ENCODE peak calls at places on chromosomes 5 and 9, in ten cellular contexts. H, N, O, L, E, S, J, Q, X and B are unnamed samples.

GRCh38 chr5:66616495-66617222 is 20.5 kb downstream of the MAST4 start:
- DNase-seq in H (no peak), N (no peak), O (no peak), L (no peak), E (no peak), S (no peak), J (no peak), Q (no peak), X (no peak), B (no peak)

GRCh38 chr9:88464851-88465250 is 70.1 kb upstream of the NXNL2 start:
- DNase-seq in H (peak; percentile 66), N (no peak), O (no peak), L (no peak), E (no peak), S (no peak), J (no peak), Q (no peak), X (no peak), B (no peak)

GRCh38 chr5:32312194-32312681 is 501 bp downstream of the MTMR12 start:
- DNase-seq in H (peak; percentile 75), N (peak; percentile 22), O (peak; percentile 73), L (peak; percentile 29), E (peak; percentile 26), S (peak; percentile 50), J (peak; percentile 79), Q (peak; percentile 33), X (no peak), B (peak; percentile 52)

GRCh38 chr9:21558627-21559401 is 76.7 kb upstream of the IFNE start:
- DNase-seq in H (peak; percentile 57), N (no peak), O (peak; percentile 55), L (no peak), E (no peak), S (no peak), J (no peak), Q (no peak), X (no peak), B (no peak)

GRCh38 chr9:134514503-134514902 is 127.1 kb upstream of the COL5A1 start:
- DNase-seq in H (no peak), N (no peak), O (no peak), L (no peak), E (no peak), S (no peak), J (no peak), Q (no peak), X (no peak), B (no peak)

GRCh38 chr5:150021491-150022162 is 21.1 kb downstream of the HMGXB3 start:
- DNase-seq in H (peak; percentile 91), N (no peak), O (no peak), L (no peak), E (no peak), S (no peak), J (no peak), Q (no peak), X (no peak), B (no peak)

GRCh38 chr9:127545196-127546124 is 66.6 kb upstream of the STXBP1 start:
- DNase-seq in H (no peak), N (no peak), O (no peak), L (no peak), E (no peak), S (peak; percentile 76), J (no peak), Q (no peak), X (no peak), B (no peak)

GRCh38 chr9:75504721-75505120 is 385.8 kb upstream of the PCSK5 start:
- DNase-seq in H (no peak), N (peak; percentile 31), O (no peak), L (no peak), E (no peak), S (no peak), J (no peak), Q (no peak), X (no peak), B (no peak)

GRCh38 chr5:37037840-37038239 is 161.3 kb downstream of the NIPBL start:
- DNase-seq in H (no peak), N (no peak), O (no peak), L (no peak), E (no peak), S (no peak), J (no peak), Q (no peak), X (no peak), B (no peak)

GRCh38 chr9:136748656-136749551 is 579 bp upstream of the LCN6 start:
- DNase-seq in H (no peak), N (no peak), O (no peak), L (no peak), E (no peak), S (no peak), J (no peak), Q (no peak), X (no peak), B (no peak)

GRCh38 chr5:177596775-177597238 is 3.1 kb upstream of the B4GALT7 start:
- DNase-seq in H (no peak), N (no peak), O (no peak), L (no peak), E (no peak), S (no peak), J (peak; percentile 48), Q (no peak), X (no peak), B (no peak)

GRCh38 chr9:33431420-33431819 is 16.0 kb downstream of the AQP3 start:
- DNase-seq in H (no peak), N (no peak), O (no peak), L (no peak), E (no peak), S (no peak), J (no peak), Q (no peak), X (no peak), B (no peak)

GRCh38 chr5:107951322-107951721 is 280.6 kb upstream of the EFNA5 start:
- DNase-seq in H (no peak), N (no peak), O (no peak), L (no peak), E (no peak), S (no peak), J (no peak), Q (no peak), X (no peak), B (no peak)

GRCh38 chr9:129591916-129592315 is 29.0 kb downstream of the C9orf50 start:
- DNase-seq in H (no peak), N (no peak), O (no peak), L (no peak), E (no peak), S (no peak), J (no peak), Q (no peak), X (no peak), B (no peak)

GRCh38 chr5:10649518-10650410 is 85.9 kb downstream of the ANKRD33B start:
- DNase-seq in H (no peak), N (no peak), O (peak; percentile 91), L (no peak), E (no peak), S (peak; percentile 25), J (no peak), Q (no peak), X (no peak), B (no peak)

GRCh38 chr9:114153761-114154596 is 1.4 kb upstream of the COL27A1 start:
- DNase-seq in H (peak; percentile 12), N (no peak), O (peak; percentile 78), L (no peak), E (peak; percentile 24), S (peak; percentile 10), J (no peak), Q (no peak), X (no peak), B (no peak)

GRCh38 chr5:176732306-176732705 is 78.1 kb upstream of the UNC5A start:
- DNase-seq in H (no peak), N (no peak), O (no peak), L (no peak), E (no peak), S (no peak), J (no peak), Q (no peak), X (no peak), B (no peak)

GRCh38 chr9:74935008-74935407 is 17.7 kb downstream of the C9orf40 start:
- DNase-seq in H (no peak), N (no peak), O (no peak), L (no peak), E (no peak), S (peak; percentile 41), J (no peak), Q (no peak), X (no peak), B (no peak)

GRCh38 chr5:40779561-40779960 is 18.6 kb downstream of the PRKAA1 start:
- DNase-seq in H (no peak), N (no peak), O (no peak), L (no peak), E (no peak), S (no peak), J (no peak), Q (no peak), X (no peak), B (no peak)

GRCh38 chr9:16460711-16461110 is 409.8 kb downstream of the BNC2 start:
- DNase-seq in H (no peak), N (no peak), O (no peak), L (no peak), E (no peak), S (peak; percentile 95), J (no peak), Q (no peak), X (no peak), B (no peak)

GRCh38 chr5:159764283-159764927 is 151.9 kb upstream of the ADRA1B start:
- DNase-seq in H (peak; percentile 16), N (peak; percentile 33), O (peak; percentile 49), L (no peak), E (no peak), S (peak; percentile 96), J (no peak), Q (no peak), X (no peak), B (no peak)

GRCh38 chr5:42598311-42598710 is 158.3 kb upstream of the CCDC152 start:
- DNase-seq in H (no peak), N (no peak), O (no peak), L (no peak), E (no peak), S (no peak), J (no peak), Q (no peak), X (no peak), B (no peak)

GRCh38 chr5:90590-91547 is 1.1 kb upstream of the PLEKHG4B start:
- DNase-seq in H (no peak), N (no peak), O (peak; percentile 27), L (no peak), E (no peak), S (no peak), J (no peak), Q (no peak), X (no peak), B (no peak)

GRCh38 chr5:88729476-88730182 is 153.4 kb downstream of the MEF2C start:
- DNase-seq in H (peak; percentile 83), N (peak; percentile 62), O (peak; percentile 69), L (peak; percentile 20), E (peak; percentile 66), S (peak; percentile 65), J (peak; percentile 74), Q (no peak), X (peak; percentile 54), B (peak; percentile 79)

GRCh38 chr5:65125681-65126080 is 356.0 kb downstream of the ADAMTS6 start:
- DNase-seq in H (no peak), N (no peak), O (no peak), L (no peak), E (no peak), S (no peak), J (no peak), Q (no peak), X (no peak), B (no peak)

GRCh38 chr9:96052703-96053102 is 177.2 kb downstream of the ERCC6L2 start:
- DNase-seq in H (no peak), N (no peak), O (no peak), L (no peak), E (no peak), S (peak; percentile 16), J (no peak), Q (no peak), X (no peak), B (no peak)

GRCh38 chr5:42745426-42745825 is 11.2 kb upstream of the CCDC152 start:
- DNase-seq in H (peak; percentile 5), N (no peak), O (peak; percentile 25), L (no peak), E (no peak), S (peak; percentile 19), J (no peak), Q (no peak), X (no peak), B (no peak)

GRCh38 chr9:97487880-97488279 is 13.6 kb upstream of the TMOD1 start:
- DNase-seq in H (no peak), N (no peak), O (no peak), L (no peak), E (no peak), S (no peak), J (no peak), Q (no peak), X (no peak), B (no peak)